ENCODE peak calls at places on chromosomes 6 and 20, in seven cellular contexts. P, N, D, C, Q, B and I are unnamed samples.

GRCh38 chr20:61324906-61325305 is 72.8 kb downstream of the CDH4 start:
- DNase-seq in D (no peak), B (no peak), Q (no peak), C (no peak), P (no peak), N (no peak), I (no peak)

GRCh38 chr6:113858067-113858604 is 991 bp downstream of the MARCKS start:
- DNase-seq in Q (no peak), N (peak), D (no peak), P (no peak), C (peak), B (peak), I (no peak)

GRCh38 chr6:16345449-16346330 is 107.3 kb downstream of the GMPR start:
- DNase-seq in D (no peak), C (peak), Q (no peak), N (no peak), B (peak), P (peak), I (no peak)

GRCh38 chr6:163383912-163384311 is 30.6 kb upstream of the QKI start:
- DNase-seq in P (no peak), B (no peak), C (no peak), D (no peak), N (no peak), Q (no peak), I (no peak)

GRCh38 chr20:33068251-33068939 is 11.0 kb upstream of the BPIFB4 start:
- DNase-seq in D (no peak), P (no peak), C (no peak), Q (no peak), B (no peak), N (no peak), I (no peak)

GRCh38 chr20:17688965-17689364 is 6.9 kb upstream of the RRBP1 start:
- DNase-seq in B (no peak), P (peak), C (peak), Q (no peak), D (no peak), N (peak), I (no peak)

GRCh38 chr6:35084511-35085203 is 56.5 kb downstream of the TCP11 start:
- DNase-seq in B (no peak), Q (no peak), N (no peak), P (no peak), D (peak), C (no peak), I (no peak)

GRCh38 chr6:13762648-13763441 is 51.2 kb upstream of the RANBP9 start:
- DNase-seq in D (no peak), Q (peak), C (peak), P (peak), B (no peak), N (no peak), I (no peak)

GRCh38 chr20:13526551-13526950 is 112.2 kb downstream of the TASP1 start:
- DNase-seq in D (no peak), N (no peak), B (no peak), Q (no peak), C (no peak), P (no peak), I (no peak)